ENCODE peak calls at places on chromosomes 12 and 14, in eight cellular contexts. O is HT-29; K is stimulated activated naive CD8-positive, alpha-beta T cell treated with anti-CD3 and anti-CD28 coated beads, Interleukin-15, amount 100 ng/mL, for 72 hours; U is NT2/D1; L is CD8-positive, alpha-beta T cell; Z is hippocampal formation; H is lung microvascular endothelial cell; E is stomach. I is an unnamed sample.

GRCh38 chr12:104387190-104387589 is 69.6 kb upstream of the CHST11 start:
- DNase-seq in O (no peak), K (no peak), U (no peak), L (no peak), Z (no peak), H (peak), E (no peak), I (peak)

GRCh38 chr12:51521554-51522276 is 69.3 kb upstream of the SCN8A start:
- DNase-seq in O (peak), K (no peak), U (no peak), L (no peak), Z (no peak), H (no peak), E (no peak), I (no peak)

GRCh38 chr14:73753043-73753886 is 39.1 kb upstream of the PNMA1 start:
- DNase-seq in O (peak), K (no peak), U (no peak), L (no peak), Z (no peak), H (peak), E (peak), I (peak)

GRCh38 chr12:9391751-9392240 is 183.6 kb upstream of the PZP start:
- DNase-seq in O (no peak), K (no peak), U (no peak), L (no peak), Z (no peak), H (peak), E (no peak), I (no peak)

GRCh38 chr12:121248611-121249010 is 38.7 kb downstream of the P2RX4 start:
- DNase-seq in O (no peak), K (no peak), U (no peak), L (no peak), Z (no peak), H (no peak), E (peak), I (no peak)

GRCh38 chr14:53696217-53696965 is 260.2 kb downstream of the BMP4 start:
- DNase-seq in O (peak), K (no peak), U (no peak), L (no peak), Z (no peak), H (peak), E (no peak), I (no peak)

GRCh38 chr14:31205681-31206535 is 1.7 kb downstream of the HECTD1 start:
- DNase-seq in O (peak), K (no peak), U (no peak), L (no peak), Z (no peak), H (peak), E (no peak), I (no peak)

GRCh38 chr14:90087433-90087832 is 25.6 kb downstream of the KCNK13 start:
- DNase-seq in O (no peak), K (no peak), U (no peak), L (no peak), Z (peak), H (no peak), E (no peak), I (no peak)

GRCh38 chr12:26244503-26244902 is 49.1 kb downstream of the SSPN start:
- DNase-seq in O (no peak), K (no peak), U (no peak), L (no peak), Z (no peak), H (no peak), E (no peak), I (no peak)

I was measured in BE2C.